ENCODE peak calls at places on chromosomes 2 and 18, in seven cellular contexts. L is endothelial cell of umbilical vein, J is mesendoderm, B is GM23338, U is fibroblast of lung, I is trophoblast cell, F is mammary epithelial cell. P is an unnamed sample.

GRCh38 chr2:106269591-106270291 is 75.6 kb upstream of the UXS1 start:
- DNase-seq in L (no peak), J (no peak), B (peak; percentile 58), U (no peak), I (peak; percentile 56), F (no peak), P (no peak)

GRCh38 chr2:139271149-139271548 is 491.0 kb upstream of the NXPH2 start:
- DNase-seq in L (no peak), J (no peak), B (peak; percentile 6), U (no peak), I (no peak), F (no peak), P (no peak)

GRCh38 chr2:23042176-23042909 is 342.6 kb upstream of the KLHL29 start:
- DNase-seq in L (no peak), J (no peak), B (no peak), U (peak; percentile 22), I (no peak), F (no peak), P (no peak)

GRCh38 chr2:46983065-46983801 is 67.6 kb upstream of the MCFD2 start:
- DNase-seq in L (peak; percentile 47), J (peak; percentile 29), B (no peak), U (peak; percentile 69), I (peak; percentile 21), F (no peak), P (peak; percentile 51)

GRCh38 chr18:77127769-77128671 is 4.6 kb downstream of the MBP start:
- DNase-seq in L (no peak), J (no peak), B (no peak), U (peak; percentile 92), I (peak; percentile 73), F (peak; percentile 99), P (peak; percentile 96)

GRCh38 chr2:196059491-196059960 is 9.1 kb downstream of the DNAH7 start:
- DNase-seq in L (peak; percentile 6), J (peak; percentile 81), B (peak; percentile 41), U (no peak), I (peak; percentile 45), F (peak; percentile 10), P (no peak)

GRCh38 chr2:63741884-63742583 is 99.7 kb upstream of the UGP2 start:
- DNase-seq in L (peak; percentile 53), J (no peak), B (no peak), U (no peak), I (peak; percentile 86), F (peak; percentile 49), P (peak; percentile 46)

GRCh38 chr2:71672011-71672639 is 218.8 kb downstream of the DYSF start:
- DNase-seq in L (no peak), J (peak; percentile 49), B (peak; percentile 53), U (no peak), I (no peak), F (no peak), P (no peak)

GRCh38 chr2:205686231-205687017 is 4.1 kb downstream of the NRP2 start:
- DNase-seq in L (peak; percentile 51), J (peak; percentile 70), B (peak; percentile 68), U (peak; percentile 27), I (peak; percentile 39), F (no peak), P (no peak)

GRCh38 chr18:33123852-33124251 is 316.7 kb downstream of the CCDC178 start:
- DNase-seq in L (no peak), J (no peak), B (no peak), U (no peak), I (no peak), F (no peak), P (no peak)

GRCh38 chr2:100673691-100674485 is 111.1 kb downstream of the PDCL3 start:
- DNase-seq in L (no peak), J (no peak), B (no peak), U (no peak), I (no peak), F (no peak), P (no peak)

GRCh38 chr18:48990497-48991298 is 39.9 kb upstream of the SMAD7 start:
- DNase-seq in L (no peak), J (peak; percentile 53), B (no peak), U (peak; percentile 44), I (peak; percentile 75), F (peak; percentile 66), P (peak; percentile 64)

GRCh38 chr18:55256568-55257289 is 297.5 kb upstream of the CCDC68 start:
- DNase-seq in L (no peak), J (no peak), B (no peak), U (no peak), I (peak; percentile 87), F (no peak), P (peak; percentile 83)

GRCh38 chr2:73269686-73270465 is 14.4 kb downstream of the FBXO41 start:
- DNase-seq in L (no peak), J (no peak), B (no peak), U (no peak), I (no peak), F (no peak), P (no peak)

GRCh38 chr2:98453531-98453930 is 8.9 kb downstream of the INPP4A start:
- DNase-seq in L (no peak), J (no peak), B (no peak), U (no peak), I (no peak), F (no peak), P (no peak)

GRCh38 chr2:171228826-171229225 is 68.1 kb upstream of the TLK1 start:
- DNase-seq in L (no peak), J (no peak), B (no peak), U (no peak), I (no peak), F (no peak), P (no peak)

GRCh38 chr2:100470898-100471514 is 724 bp downstream of the NMS start:
- DNase-seq in L (no peak), J (peak; percentile 56), B (peak; percentile 79), U (peak; percentile 5), I (peak; percentile 48), F (peak; percentile 11), P (no peak)

GRCh38 chr2:206045251-206045650 is 40.7 kb downstream of the INO80D start:
- DNase-seq in L (no peak), J (no peak), B (no peak), U (peak; percentile 15), I (no peak), F (peak; percentile 14), P (peak; percentile 37)

GRCh38 chr2:169221745-169222369 is 140.5 kb downstream of the LRP2 start:
- DNase-seq in L (peak; percentile 63), J (peak; percentile 58), B (peak; percentile 71), U (peak; percentile 5), I (peak; percentile 53), F (peak; percentile 3), P (peak; percentile 8)

GRCh38 chr18:23515911-23516546 is 12.7 kb downstream of the RMC1 start:
- DNase-seq in L (peak; percentile 71), J (peak; percentile 89), B (peak; percentile 93), U (peak; percentile 79), I (peak; percentile 97), F (peak; percentile 62), P (peak; percentile 43)

GRCh38 chr18:79987566-79987965 is 797 bp downstream of the TXNL4A start:
- DNase-seq in L (no peak), J (no peak), B (no peak), U (peak; percentile 11), I (peak; percentile 18), F (peak; percentile 21), P (no peak)

GRCh38 chr2:181891966-181892794 is 650 bp downstream of the ITPRID2 start:
- DNase-seq in L (peak; percentile 82), J (peak; percentile 90), B (peak; percentile 60), U (peak; percentile 63), I (peak; percentile 75), F (peak; percentile 82), P (peak; percentile 57)

GRCh38 chr2:134146620-134147019 is 107.3 kb upstream of the MGAT5 start:
- DNase-seq in L (no peak), J (peak; percentile 74), B (peak; percentile 63), U (no peak), I (peak; percentile 96), F (peak; percentile 35), P (peak; percentile 72)
- H3K79me2 ChIP-seq in L (peaks cover 21% of the 10 kb centered on the region), J (peaks cover 16% of the 10 kb centered on the region), B (peaks cover 75% of the 10 kb centered on the region), U (peaks cover 41% of the 10 kb centered on the region), I (no peaks in the 10 kb centered on the region), F (peaks cover 56% of the 10 kb centered on the region), P (peaks cover 22% of the 10 kb centered on the region)

DNA sequence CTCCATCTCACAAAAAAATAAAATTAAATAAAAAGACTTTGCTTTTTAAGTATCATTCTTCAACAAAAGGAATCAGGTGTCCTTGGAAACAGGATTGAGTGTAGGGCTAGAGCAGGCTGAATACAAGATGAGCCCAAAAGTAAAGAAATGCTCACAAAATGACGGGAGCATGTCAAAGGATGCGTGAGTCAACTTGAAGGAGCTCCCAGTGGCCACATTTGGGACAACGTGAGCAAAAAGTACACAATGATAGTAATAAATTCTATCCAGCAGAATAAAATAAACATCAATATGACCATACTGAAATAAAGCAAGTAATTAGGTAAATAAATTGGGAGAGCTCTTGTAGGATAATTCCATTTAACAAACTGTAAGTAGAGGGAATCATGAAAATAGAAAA is 220.7 kb downstream of the PHLPP1 start:
- DNase-seq in L (no peak), J (peak; percentile 13), B (peak; percentile 30), U (no peak), I (no peak), F (no peak), P (no peak)
- H3K4me2 ChIP-seq in L (no peak overlapping the region), J (no peak overlapping the region), B (no peak overlapping the region), U (no peak overlapping the region), I (no peak overlapping the region), F (no peak overlapping the region), P (no peak overlapping the region)

DNA sequence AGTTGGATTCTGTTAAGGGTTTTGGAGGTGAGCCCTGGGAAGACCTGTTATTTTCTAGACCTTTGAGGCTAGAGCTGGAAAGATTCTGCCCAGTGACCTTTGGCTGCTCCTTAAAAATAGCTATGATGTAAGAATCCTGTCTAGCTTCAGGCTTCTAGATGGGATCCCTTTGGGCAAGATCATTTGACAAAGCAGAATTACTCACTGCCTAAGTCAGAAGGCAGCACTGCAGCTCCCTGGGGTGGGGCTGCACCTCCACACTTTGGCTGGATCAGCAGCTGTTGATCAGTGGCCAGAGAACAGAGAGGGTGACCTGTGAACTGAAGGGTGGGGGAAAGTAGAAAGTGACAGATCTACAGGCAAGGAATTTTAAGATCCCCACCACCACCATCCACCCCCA is 103.8 kb downstream of the ASAP2 start:
- DNase-seq in L (peak; percentile 71), J (no peak), B (no peak), U (peak; percentile 83), I (peak; percentile 12), F (peak; percentile 93), P (peak; percentile 93)
- H3K27ac ChIP-seq in L (peak overlapping the region; percentile 25), J (no peak overlapping the region), B (peak overlapping the region; percentile 47), U (peak overlapping the region; percentile 70), I (peak overlapping the region; percentile 2), F (peak overlapping the region; percentile 95), P (peak overlapping the region; percentile 87)

GRCh38 chr2:75513616-75514170 is 47.0 kb downstream of the EVA1A start:
- DNase-seq in L (no peak), J (no peak), B (no peak), U (no peak), I (no peak), F (peak; percentile 60), P (peak; percentile 92)
- H3K79me2 ChIP-seq in L (peaks cover 3% of the 10 kb centered on the region), J (no peaks in the 10 kb centered on the region), B (no peaks in the 10 kb centered on the region), U (no peaks in the 10 kb centered on the region), I (no peaks in the 10 kb centered on the region), F (peaks cover 21% of the 10 kb centered on the region), P (peaks cover 72% of the 10 kb centered on the region)

DNA sequence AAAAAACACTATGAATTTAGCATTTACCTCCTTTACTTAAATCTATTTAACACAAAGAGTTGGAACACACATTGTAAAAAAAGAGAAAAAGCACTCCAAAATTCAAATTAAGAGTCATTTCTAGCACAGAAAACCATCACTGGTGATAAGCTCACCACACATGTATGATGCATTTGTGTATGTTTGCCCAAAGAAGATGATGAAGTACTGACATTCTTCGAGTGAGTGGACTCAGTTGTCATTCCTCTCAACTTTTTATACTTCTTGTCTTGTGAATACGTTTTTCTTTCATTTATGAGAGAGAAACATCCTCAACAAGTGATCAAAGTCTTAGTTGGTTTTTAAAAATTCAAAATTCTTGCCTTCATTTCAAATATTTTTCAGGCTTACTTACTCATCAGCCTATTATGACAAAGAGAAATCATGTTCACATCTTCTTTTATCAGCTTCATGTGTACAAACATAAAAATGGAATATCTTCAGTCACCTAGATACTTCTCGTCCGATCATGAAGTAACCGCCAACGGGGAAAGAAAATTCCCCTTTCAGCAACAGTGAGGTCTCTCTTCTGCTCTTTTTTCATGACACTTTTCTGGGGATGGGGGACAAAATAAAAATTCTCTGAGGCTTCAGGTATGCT is 1.5 kb downstream of the DSEL start:
- DNase-seq in L (peak; percentile 7), J (no peak), B (no peak), U (peak; percentile 30), I (no peak), F (no peak), P (no peak)
- H3K4me2 ChIP-seq in L (peak overlapping the region; percentile 89), J (peak overlapping the region; percentile 49), B (peak overlapping the region; percentile 86), U (peak overlapping the region; percentile 89), I (peak overlapping the region; percentile 77), F (peak overlapping the region; percentile 75), P (peak overlapping the region; percentile 82)

P was measured in astrocyte.